ENCODE peak calls at places on chromosomes 11 and 22, in five cellular contexts. Y is upper lobe of left lung, B is mammary epithelial cell, Z is adrenal gland, J is endothelial cell. E is an unnamed sample.

GRCh38 chr11:28673687-28674431 is 565.7 kb downstream of the METTL15 start:
- DNase-seq in B (peak; percentile 46), Y (no peak), J (no peak), Z (no peak), E (no peak)

GRCh38 chr11:8209208-8209807 is 40.5 kb upstream of the RIC3 start:
- DNase-seq in J (no peak), Z (peak; percentile 38), B (no peak), Y (peak; percentile 86), E (peak; percentile 48)

GRCh38 chr11:133985981-133986380 is 29.2 kb upstream of the IGSF9B start:
- DNase-seq in J (no peak), Y (no peak), Z (no peak), B (no peak), E (no peak)

GRCh38 chr11:134032031-134032430 is 36.8 kb upstream of the JAM3 start:
- DNase-seq in Z (no peak), B (no peak), Y (no peak), J (no peak), E (no peak)

GRCh38 chr22:35314161-35314942 is 14.7 kb downstream of the TOM1 start:
- DNase-seq in Z (no peak), Y (no peak), J (no peak), B (no peak), E (peak; percentile 47)

GRCh38 chr11:122717264-122717867 is 61.8 kb downstream of the UBASH3B start:
- DNase-seq in Z (peak; percentile 17), Y (no peak), B (no peak), J (no peak), E (peak; percentile 69)

GRCh38 chr11:132125855-132126841 is 755.7 kb downstream of the NTM start:
- DNase-seq in B (peak; percentile 35), Y (peak; percentile 47), Z (peak; percentile 21), J (peak; percentile 33), E (no peak)

GRCh38 chr11:8672346-8672745 is 10.1 kb downstream of the TRIM66 start:
- DNase-seq in J (no peak), Z (no peak), Y (no peak), B (no peak), E (no peak)

GRCh38 chr11:134656861-134657540 is 245.0 kb upstream of the B3GAT1 start:
- DNase-seq in Z (peak; percentile 18), Y (no peak), B (no peak), J (no peak), E (no peak)

GRCh38 chr11:128790200-128790599 is 76.9 kb downstream of the KCNJ1 start:
- DNase-seq in B (peak; percentile 81), Z (peak; percentile 50), Y (no peak), J (no peak), E (no peak)

GRCh38 chr11:6319001-6319878 is 1.1 kb downstream of the CAVIN3 start:
- DNase-seq in J (peak; percentile 53), Z (peak; percentile 26), Y (peak; percentile 91), B (peak; percentile 36), E (peak; percentile 37)

GRCh38 chr11:27757953-27758352 is 57.7 kb upstream of the BDNF start:
- DNase-seq in Z (no peak), J (no peak), Y (no peak), B (peak; percentile 3), E (no peak)

GRCh38 chr22:39674536-39674935 is 104.0 kb downstream of the CACNA1I start:
- DNase-seq in Y (no peak), J (no peak), B (peak; percentile 23), Z (no peak), E (no peak)

GRCh38 chr11:112270551-112271180 is 10.0 kb upstream of the PLET1 start:
- DNase-seq in Y (no peak), Z (no peak), B (peak; percentile 26), J (no peak), E (peak; percentile 42)

GRCh38 chr11:47989779-47990178 is 9.4 kb downstream of the PTPRJ start:
- DNase-seq in Z (no peak), B (no peak), Y (no peak), J (no peak), E (no peak)

GRCh38 chr11:122209619-122210377 is 93.8 kb upstream of the BLID start:
- DNase-seq in B (no peak), Z (peak; percentile 63), Y (no peak), J (no peak), E (no peak)

GRCh38 chr11:13303668-13304649 is 26.4 kb downstream of the BMAL1 start:
- DNase-seq in J (no peak), Z (no peak), Y (no peak), B (no peak), E (peak; percentile 26)

GRCh38 chr11:63908631-63909491 is 8.1 kb downstream of the RCOR2 start:
- DNase-seq in Y (no peak), J (no peak), Z (no peak), B (no peak), E (no peak)

GRCh38 chr11:86274503-86274902 is 27.5 kb upstream of the HIKESHI start:
- DNase-seq in Z (no peak), B (no peak), J (peak; percentile 54), Y (no peak), E (no peak)

GRCh38 chr11:117303101-117303500 is 12.0 kb downstream of the BACE1-AS start:
- DNase-seq in Z (no peak), B (no peak), J (no peak), Y (no peak), E (no peak)

GRCh38 chr11:106208795-106209194 is 131.3 kb downstream of the AASDHPPT start:
- DNase-seq in J (no peak), Y (no peak), B (no peak), Z (no peak), E (no peak)

GRCh38 chr11:12207384-12208150 is 97.2 kb downstream of the MICAL2 start:
- DNase-seq in J (no peak), Y (no peak), Z (no peak), B (no peak), E (no peak)

GRCh38 chr11:121300972-121301699 is 8.6 kb downstream of the SC5D start:
- DNase-seq in Z (no peak), J (no peak), B (no peak), Y (no peak), E (no peak)

GRCh38 chr11:60993611-60994010 is 22.1 kb downstream of the CD6 start:
- DNase-seq in J (no peak), Y (no peak), B (no peak), Z (no peak), E (no peak)

GRCh38 chr22:32123657-32124056 is 35.4 kb downstream of the C22orf42 start:
- DNase-seq in Y (no peak), B (no peak), Z (no peak), J (no peak), E (no peak)

GRCh38 chr22:32132126-32132525 is 27.0 kb downstream of the C22orf42 start:
- DNase-seq in J (no peak), Y (peak; percentile 44), B (no peak), Z (no peak), E (no peak)

GRCh38 chr22:32132783-32133182 is 26.3 kb downstream of the C22orf42 start:
- DNase-seq in Y (no peak), J (no peak), B (no peak), Z (no peak), E (no peak)

GRCh38 chr22:32130464-32130863 is 28.6 kb downstream of the C22orf42 start:
- DNase-seq in J (no peak), Y (no peak), Z (no peak), B (peak; percentile 16), E (no peak)

DNA sequence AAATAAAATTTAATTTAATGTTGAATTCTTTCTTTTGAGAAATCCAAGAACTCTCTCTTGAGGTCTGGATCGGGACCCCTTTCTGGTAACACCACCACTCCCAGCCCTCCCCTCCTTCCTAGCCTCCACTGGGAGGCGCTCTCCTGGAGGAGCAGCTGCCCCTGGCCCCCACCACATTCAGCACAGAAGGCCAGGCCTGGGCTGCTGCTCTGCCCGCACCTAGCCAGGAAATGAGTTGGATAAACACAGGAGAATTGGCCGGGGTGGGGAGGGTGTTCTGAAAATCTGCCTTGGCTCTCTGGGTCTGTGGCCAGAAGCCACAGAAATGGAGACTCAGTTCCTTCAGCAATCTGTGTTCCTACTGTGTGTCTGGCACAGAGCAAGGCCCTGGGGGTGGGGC is 31.2 kb downstream of the C22orf42 start:
- DNase-seq in B (no peak), Y (peak; percentile 29), J (peak; percentile 22), Z (no peak), E (no peak)
- TF ChIP-seq CTCF in B (no peak), Y (no peak), J (peak; percentile 52), Z (no peak), E (no peak)

DNA sequence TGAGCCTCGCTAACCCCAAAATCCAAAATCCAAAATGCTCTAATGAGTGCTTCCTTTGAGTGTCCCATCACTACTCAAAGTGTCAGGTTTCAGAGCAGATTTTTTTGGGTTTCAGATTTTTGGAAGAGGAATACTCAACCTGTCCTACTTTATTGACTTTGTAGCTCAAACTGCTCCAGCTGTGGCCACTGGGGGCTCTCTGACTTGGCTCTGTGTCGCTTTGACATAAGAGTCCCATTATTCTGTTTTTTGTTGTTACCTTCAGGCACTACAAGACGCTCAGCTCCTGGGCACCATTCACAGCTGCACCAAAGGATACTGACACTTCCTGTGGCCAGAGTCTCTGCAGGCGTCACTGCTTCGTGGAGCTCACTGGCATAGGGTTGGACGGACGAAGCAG is 41.1 kb downstream of the PHF21B start:
- DNase-seq in B (no peak), Y (no peak), Z (no peak), J (no peak), E (no peak)
- TF ChIP-seq CTCF in B (no peak), Y (no peak), Z (no peak), J (no peak), E (no peak)

DNA sequence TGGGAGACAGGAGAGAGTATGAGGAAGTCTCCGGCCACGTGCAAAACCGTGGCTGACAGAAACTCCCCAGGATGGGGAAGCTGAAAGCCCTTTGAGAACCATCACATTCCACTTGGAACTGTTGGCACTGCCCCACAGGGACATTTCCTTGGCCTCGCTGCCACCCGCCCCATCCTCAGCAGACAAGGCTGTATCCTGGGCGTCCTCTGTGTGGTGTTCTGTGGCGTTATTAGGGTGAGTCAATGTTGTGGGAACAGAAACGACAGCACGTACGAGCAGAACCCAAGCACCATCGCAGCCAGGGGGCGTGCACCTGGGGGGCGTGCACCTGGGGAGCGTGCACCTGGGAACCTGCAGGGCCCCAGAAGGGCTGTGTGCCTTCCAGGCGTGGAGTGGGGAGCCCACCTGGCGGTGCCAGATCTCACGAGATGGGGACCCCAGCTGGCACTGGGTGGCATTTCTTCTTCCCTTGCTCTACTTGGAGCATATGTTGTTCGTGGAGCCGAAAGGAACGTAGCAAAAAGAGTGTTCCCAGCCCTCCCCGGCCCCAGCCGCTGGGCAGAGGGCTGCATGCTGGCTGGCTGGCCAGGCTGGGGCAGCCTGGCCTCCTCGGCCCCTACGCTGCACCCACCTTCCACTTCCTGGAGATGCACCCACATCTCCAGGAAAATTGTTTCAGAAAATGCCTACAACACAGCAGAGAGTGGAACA is 35.4 kb downstream of the NFAM1 start:
- DNase-seq in B (peak; percentile 19), J (no peak), Y (no peak), Z (peak; percentile 30), E (peak; percentile 24)
- TF ChIP-seq CTCF in B (no peak), J (no peak), Y (no peak), Z (no peak), E (no peak)

GRCh38 chr22:45335854-45336492 is 26.2 kb downstream of the FAM118A start:
- DNase-seq in Z (no peak), J (no peak), Y (no peak), B (no peak), E (no peak)

GRCh38 chr22:45334068-45334467 is 24.3 kb downstream of the FAM118A start:
- DNase-seq in J (no peak), B (peak; percentile 88), Y (no peak), Z (no peak), E (no peak)

GRCh38 chr22:45334528-45334927 is 24.8 kb downstream of the FAM118A start:
- DNase-seq in Y (no peak), Z (no peak), J (no peak), B (no peak), E (no peak)

GRCh38 chr22:45336971-45337431 is 27.3 kb downstream of the FAM118A start:
- DNase-seq in Y (peak; percentile 90), J (no peak), B (no peak), Z (peak; percentile 88), E (peak; percentile 58)

GRCh38 chr22:45335021-45335818 is 25.5 kb downstream of the FAM118A start:
- DNase-seq in J (peak; percentile 19), Z (peak; percentile 84), Y (no peak), B (peak; percentile 43), E (no peak)
- TF ChIP-seq CTCF in J (peak; percentile 8), Z (no peak), Y (no peak), B (peak; percentile 43), E (no peak)